ENCODE peak calls at places on chromosome 1, in six cellular contexts. H is NCI-H1105 treated with DMSO at 0.1 percent for 48 hours, S is M059J, O is adrenal gland, Y is left colon, U is T-helper 2 cell. B is an unnamed sample.

GRCh38 chr1:168320805-168321577 is 40.3 kb downstream of the TBX19 start:
- DNase-seq in Y (no peak), U (no peak), O (peak; percentile 83), H (no peak), S (peak; percentile 88), B (no peak)

GRCh38 chr1:150619576-150620509 is 9.6 kb downstream of the ENSA start:
- DNase-seq in Y (peak; percentile 56), O (peak; percentile 82), H (peak; percentile 29), S (peak; percentile 81), U (no peak), B (no peak)

GRCh38 chr1:26049531-26050254 is 3.8 kb upstream of the SLC30A2 start:
- DNase-seq in Y (peak; percentile 73), S (peak; percentile 60), H (no peak), U (no peak), O (peak; percentile 74), B (peak; percentile 54)

GRCh38 chr1:154485905-154486304 is 16.1 kb upstream of the TDRD10 start:
- DNase-seq in O (no peak), H (no peak), Y (no peak), U (no peak), S (no peak), B (no peak)

GRCh38 chr1:218347316-218347712 is 2.2 kb downstream of the TGFB2 start:
- DNase-seq in S (peak; percentile 73), H (no peak), Y (no peak), U (no peak), O (peak; percentile 19), B (no peak)

GRCh38 chr1:41957568-41957967 is 38.8 kb upstream of the HIVEP3 start:
- DNase-seq in S (peak; percentile 90), Y (no peak), H (no peak), O (peak; percentile 79), U (no peak), B (no peak)

GRCh38 chr1:223628233-223628632 is 37.3 kb downstream of the CAPN8 start:
- DNase-seq in O (peak; percentile 41), H (peak; percentile 33), U (peak; percentile 21), S (peak; percentile 49), Y (no peak), B (peak; percentile 58)

GRCh38 chr1:113928129-113928949 is 785 bp upstream of the HIPK1 start:
- DNase-seq in S (peak; percentile 23), O (no peak), Y (no peak), H (no peak), U (no peak), B (no peak)

GRCh38 chr1:64712049-64712448 is 32.8 kb upstream of the RAVER2 start:
- DNase-seq in U (no peak), S (no peak), H (no peak), O (no peak), Y (no peak), B (no peak)

GRCh38 chr1:238319957-238320356 is 429.2 kb upstream of the ZP4 start:
- DNase-seq in H (no peak), S (no peak), U (no peak), Y (no peak), O (no peak), B (no peak)

GRCh38 chr1:44713321-44713781 is 17.6 kb downstream of the RNU5D-1 start:
- DNase-seq in H (no peak), U (no peak), S (peak; percentile 39), O (no peak), Y (no peak), B (no peak)

GRCh38 chr1:1120096-1120495 is 4.2 kb upstream of the C1orf159 start:
- DNase-seq in H (no peak), O (no peak), Y (peak; percentile 21), U (no peak), S (no peak), B (no peak)

GRCh38 chr1:215551806-215552205 is 15.3 kb upstream of the KCTD3 start:
- DNase-seq in Y (no peak), H (no peak), O (no peak), U (no peak), S (no peak), B (no peak)